ENCODE peak calls at places on chromosomes 6 and 20, in eight cellular contexts. C is activated naive CD4-positive, alpha-beta T cell; X is CD4-positive, alpha-beta T cell; M is SJSA1; B is GM10248; S is WTC11; F is anterior cingulate cortex; G is Karpas-422. T is an unnamed sample.

GRCh38 chr20:13139459-13140150 is 81.5 kb upstream of the ISM1 start:
- DNase-seq in S (no peak), G (no peak), F (no peak), X (no peak), M (no peak), C (no peak), B (no peak), T (no peak)

GRCh38 chr20:50690562-50690978 is 772 bp downstream of the RIPOR3 start:
- DNase-seq in M (no peak), B (no peak), X (no peak), S (no peak), F (no peak), G (no peak), C (no peak), T (no peak)

GRCh38 chr20:51434556-51435256 is 107.8 kb downstream of the NFATC2 start:
- DNase-seq in G (no peak), C (no peak), S (no peak), X (no peak), M (no peak), B (no peak), F (no peak), T (no peak)

GRCh38 chr6:137779982-137780381 is 87.1 kb upstream of the TNFAIP3 start:
- DNase-seq in F (no peak), G (no peak), S (no peak), M (no peak), B (no peak), X (no peak), C (no peak), T (no peak)

GRCh38 chr6:38638941-38639497 is 710 bp downstream of the BTBD9 start:
- DNase-seq in M (peak; percentile 51), S (no peak), X (peak; percentile 51), C (peak; percentile 59), B (peak; percentile 38), G (peak; percentile 63), F (no peak), T (peak; percentile 59)

GRCh38 chr20:53126185-53126584 is 154.0 kb downstream of the TSHZ2 start:
- DNase-seq in S (no peak), B (no peak), F (no peak), G (no peak), X (no peak), C (no peak), M (no peak), T (no peak)

GRCh38 chr6:73227606-73228255 is 2.4 kb upstream of the KHDC1L start:
- DNase-seq in G (no peak), B (no peak), M (no peak), X (no peak), C (no peak), S (no peak), F (no peak), T (no peak)

GRCh38 chr20:57293998-57294397 is 27.6 kb upstream of the BMP7 start:
- DNase-seq in F (no peak), C (no peak), S (no peak), G (no peak), B (no peak), X (no peak), M (no peak), T (no peak)

GRCh38 chr20:16803965-16804792 is 56.0 kb downstream of the OTOR start:
- DNase-seq in M (peak; percentile 47), C (no peak), F (peak; percentile 42), X (peak; percentile 4), G (peak; percentile 83), B (peak; percentile 54), S (peak; percentile 78), T (peak; percentile 50)

GRCh38 chr6:80314531-80314930 is 208.1 kb downstream of the BCKDHB start:
- DNase-seq in F (no peak), S (no peak), G (no peak), B (no peak), C (no peak), M (no peak), X (no peak), T (no peak)

GRCh38 chr20:15919118-15919517 is 654.1 kb downstream of the KIF16B start:
- DNase-seq in G (no peak), F (no peak), C (no peak), X (no peak), S (no peak), M (no peak), B (no peak), T (no peak)

GRCh38 chr6:41723178-41723935 is 12.1 kb downstream of the TFEB start:
- DNase-seq in C (no peak), M (peak; percentile 75), S (peak; percentile 36), X (no peak), F (peak; percentile 53), B (peak; percentile 89), G (peak; percentile 98), T (peak; percentile 88)

GRCh38 chr20:44133424-44133823 is 53.6 kb downstream of the JPH2 start:
- DNase-seq in C (no peak), B (no peak), X (no peak), M (no peak), S (no peak), F (no peak), G (no peak), T (no peak)

GRCh38 chr20:3677733-3678132 is 4.1 kb downstream of the ADAM33 start:
- DNase-seq in M (no peak), S (no peak), X (no peak), F (no peak), G (no peak), C (no peak), B (no peak), T (no peak)

GRCh38 chr6:134166529-134167221 is 114.3 kb upstream of the SLC2A12 start:
- DNase-seq in X (no peak), M (no peak), F (no peak), B (no peak), S (no peak), G (no peak), C (no peak), T (no peak)

GRCh38 chr6:96202571-96202970 is 186.8 kb downstream of the FUT9 start:
- DNase-seq in M (no peak), B (no peak), S (no peak), F (no peak), X (no peak), G (no peak), C (no peak), T (no peak)

GRCh38 chr20:19935842-19936241 is 81.3 kb upstream of the NAA20 start:
- DNase-seq in X (no peak), C (no peak), F (no peak), G (no peak), M (no peak), S (peak; percentile 27), B (no peak), T (peak; percentile 88)

GRCh38 chr20:39042279-39043150 is 80.4 kb downstream of the DHX35 start:
- DNase-seq in B (no peak), M (no peak), S (no peak), X (no peak), C (no peak), F (no peak), G (no peak), T (no peak)

GRCh38 chr6:70119218-70119835 is 183.6 kb downstream of the COL9A1 start:
- DNase-seq in X (no peak), M (no peak), C (no peak), B (no peak), G (no peak), F (no peak), S (no peak), T (no peak)

GRCh38 chr6:106899697-106900096 is 74.8 kb downstream of the CD24 start:
- DNase-seq in C (no peak), S (no peak), M (no peak), X (no peak), G (no peak), F (no peak), B (no peak), T (no peak)

GRCh38 chr6:137970368-137970767 is 103.3 kb downstream of the TNFAIP3 start:
- DNase-seq in X (no peak), G (no peak), S (no peak), B (peak; percentile 32), F (no peak), C (no peak), M (no peak), T (no peak)

GRCh38 chr20:33909331-33909921 is 84.3 kb upstream of the RALY start:
- DNase-seq in C (no peak), M (peak; percentile 77), F (no peak), X (no peak), G (no peak), S (no peak), B (no peak), T (no peak)

GRCh38 chr20:36875702-36876472 is at the start of gene TLDC2:
- DNase-seq in C (no peak), M (no peak), F (no peak), X (no peak), B (no peak), G (no peak), S (no peak), T (no peak)

GRCh38 chr6:72788188-72788587 is 166.3 kb downstream of the KCNQ5 start:
- DNase-seq in F (no peak), G (no peak), B (no peak), M (no peak), S (no peak), X (no peak), C (no peak), T (no peak)

GRCh38 chr20:1819311-1820136 is 75.7 kb upstream of the SIRPA start:
- DNase-seq in S (no peak), C (no peak), X (no peak), B (no peak), G (no peak), F (no peak), M (no peak), T (no peak)

GRCh38 chr6:68559052-68559451 is 76.0 kb upstream of the ADGRB3 start:
- DNase-seq in G (no peak), F (no peak), C (no peak), X (no peak), M (no peak), B (no peak), S (no peak), T (no peak)

GRCh38 chr6:73579851-73580246 is 59.0 kb upstream of the EEF1A1 start:
- DNase-seq in X (no peak), F (no peak), S (no peak), M (peak; percentile 80), G (no peak), C (no peak), B (no peak), T (peak; percentile 62)

GRCh38 chr6:111738156-111738555 is 132.5 kb upstream of the TRAF3IP2 start:
- DNase-seq in C (no peak), F (no peak), G (no peak), S (no peak), X (no peak), M (no peak), B (no peak), T (no peak)

GRCh38 chr6:118894425-118895240 is 681 bp downstream of the ASF1A start:
- DNase-seq in S (peak; percentile 55), M (peak; percentile 60), F (peak; percentile 21), C (peak; percentile 59), X (peak; percentile 59), G (peak; percentile 88), B (peak; percentile 74), T (peak; percentile 74)

GRCh38 chr6:8462169-8462568 is 26.8 kb upstream of the SLC35B3 start:
- DNase-seq in B (no peak), G (peak; percentile 48), S (no peak), F (no peak), C (no peak), M (no peak), X (no peak), T (no peak)

GRCh38 chr6:34106900-34107299 is 39.0 kb downstream of the GRM4 start:
- DNase-seq in C (no peak), X (no peak), S (no peak), M (no peak), F (no peak), B (no peak), G (no peak), T (no peak)

GRCh38 chr6:11855743-11856142 is 77.1 kb upstream of the ADTRP start:
- DNase-seq in F (no peak), C (no peak), M (no peak), B (no peak), X (no peak), G (no peak), S (no peak), T (no peak)

T was measured in ureter.